ENCODE peak calls at places on chromosome 21, in four cellular contexts. A, N, C and U are unnamed samples.

GRCh38 chr21:37358392-37358791 is 8.2 kb upstream of the DYRK1A start:
- DNase-seq in A (no peak), C (no peak), N (peak; percentile 71), U (no peak)

GRCh38 chr21:38479641-38480515 is 18.4 kb downstream of the ERG start:
- DNase-seq in C (no peak), N (no peak), A (no peak), U (no peak)

GRCh38 chr21:39050839-39051560 is 132.3 kb downstream of the PSMG1 start:
- DNase-seq in N (no peak), A (no peak), C (no peak), U (no peak)

GRCh38 chr21:45427331-45428271 is 22.6 kb downstream of the COL18A1 start:
- DNase-seq in N (no peak), C (peak; percentile 100), A (no peak), U (no peak)

GRCh38 chr21:45877821-45878469 is 103.6 kb upstream of the COL6A1 start:
- DNase-seq in C (peak; percentile 87), A (no peak), N (no peak), U (no peak)

GRCh38 chr21:40752125-40752524 is 94.8 kb downstream of the DSCAM start:
- DNase-seq in N (no peak), C (no peak), A (no peak), U (no peak)

GRCh38 chr21:33308586-33309490 is 15.9 kb upstream of the IFNAR1 start:
- DNase-seq in N (no peak), C (peak; percentile 35), A (no peak), U (no peak)

GRCh38 chr21:40054403-40054802 is 187.2 kb downstream of the PCP4 start:
- DNase-seq in C (peak; percentile 27), N (no peak), A (no peak), U (no peak)

GRCh38 chr21:28669331-28669730 is 323.3 kb downstream of the LTN1 start:
- DNase-seq in C (peak; percentile 25), A (no peak), N (no peak), U (no peak)

GRCh38 chr21:43972850-43973633 is 39.1 kb upstream of the TRAPPC10 start:
- DNase-seq in C (no peak), N (no peak), A (no peak), U (no peak)

GRCh38 chr21:29155118-29155932 is 24.9 kb downstream of the MAP3K7CL start:
- DNase-seq in C (peak; percentile 79), N (no peak), A (no peak), U (no peak)

GRCh38 chr21:41091561-41091960 is 76.4 kb upstream of the BACE2 start:
- DNase-seq in N (no peak), C (no peak), A (no peak), U (no peak)

GRCh38 chr21:26835714-26836265 is 9.4 kb downstream of the ADAMTS1 start:
- DNase-seq in A (no peak), C (no peak), N (no peak), U (no peak)

GRCh38 chr21:33047231-33047630 is 21.5 kb downstream of the OLIG2 start:
- DNase-seq in C (peak; percentile 79), N (no peak), A (no peak), U (no peak)

GRCh38 chr21:34510148-34511142 is 1.6 kb downstream of the KCNE1 start:
- DNase-seq in N (peak; percentile 88), C (peak; percentile 76), A (peak; percentile 59), U (no peak)

GRCh38 chr21:32371913-32372314 is 20.9 kb downstream of the URB1 start:
- DNase-seq in C (peak; percentile 66), A (no peak), N (no peak), U (no peak)

GRCh38 chr21:45972353-45972715 is 9.2 kb upstream of the COL6A1 start:
- DNase-seq in A (no peak), C (no peak), N (no peak), U (no peak)

GRCh38 chr21:46082638-46083270 is 15.2 kb upstream of the COL6A2 start:
- DNase-seq in N (no peak), C (no peak), A (no peak), U (no peak)

GRCh38 chr21:43209575-43210453 is 41.0 kb downstream of the CRYAA start:
- DNase-seq in N (no peak), A (no peak), C (peak; percentile 93), U (no peak)

GRCh38 chr21:14993072-14993471 is 71.7 kb downstream of the NRIP1 start:
- DNase-seq in N (no peak), C (no peak), A (no peak), U (no peak)

GRCh38 chr21:45499201-45499750 is 43.0 kb downstream of the SLC19A1 start:
- DNase-seq in N (no peak), A (no peak), C (no peak), U (no peak)

GRCh38 chr21:44337941-44338895 is 972 bp downstream of the CFAP410 start:
- DNase-seq in A (no peak), C (peak; percentile 57), N (peak; percentile 49), U (no peak)

GRCh38 chr21:46221664-46222435 is 6.7 kb downstream of the LSS start:
- DNase-seq in A (no peak), N (no peak), C (no peak), U (no peak)

GRCh38 chr21:18477059-18477458 is 73.5 kb upstream of the TMPRSS15 start:
- DNase-seq in A (no peak), N (no peak), C (no peak), U (no peak)

GRCh38 chr21:32319012-32319411 is 20.4 kb downstream of the MRAP start:
- DNase-seq in N (no peak), A (no peak), C (no peak), U (no peak)

GRCh38 chr21:31326478-31327247 is 17.4 kb downstream of the TIAM1 start:
- DNase-seq in N (no peak), A (peak; percentile 37), C (no peak), U (no peak)

GRCh38 chr21:34888569-34889286 is 160.4 kb downstream of the RUNX1 start:
- DNase-seq in A (peak; percentile 76), N (peak; percentile 86), C (peak; percentile 98), U (peak; percentile 61)

GRCh38 chr21:16840549-16840948 is 672.3 kb upstream of the CXADR start:
- DNase-seq in N (no peak), A (no peak), C (no peak), U (no peak)

GRCh38 chr21:43191971-43192370 is 23.2 kb downstream of the CRYAA start:
- DNase-seq in N (no peak), C (no peak), A (no peak), U (no peak)

GRCh38 chr21:42613756-42614155 is 39.7 kb upstream of the PDE9A start:
- DNase-seq in C (no peak), A (no peak), N (no peak), U (no peak)

GRCh38 chr21:28152729-28153128 is 839.9 kb downstream of the LTN1 start:
- DNase-seq in A (no peak), C (no peak), N (no peak), U (no peak)

GRCh38 chr21:43204638-43205037 is 35.8 kb downstream of the CRYAA start:
- DNase-seq in C (no peak), N (no peak), A (no peak), U (no peak)

GRCh38 chr21:40254540-40255455 is 387.6 kb downstream of the PCP4 start:
- DNase-seq in N (no peak), A (no peak), C (peak; percentile 32), U (no peak)